ENCODE peak calls at places on chromosome X, in seven cellular contexts. H, V, U, Q, G, O and J are unnamed samples.

GRCh38 chrX:120753413-120754251 is 122.0 kb downstream of the CT47B1 start:
- DNase-seq in H (no peak), V (no peak), U (no peak), Q (no peak), G (no peak), O (no peak), J (no peak)

GRCh38 chrX:148958896-148959295 is 458.5 kb downstream of the AFF2 start:
- DNase-seq in H (no peak), V (no peak), U (no peak), Q (no peak), G (no peak), O (no peak), J (no peak)

GRCh38 chrX:7077910-7078245 is 69.6 kb upstream of the STS start:
- DNase-seq in H (no peak), V (no peak), U (no peak), Q (no peak), G (no peak), O (no peak), J (no peak)

GRCh38 chrX:41553688-41554087 is 106.5 kb downstream of the NYX start:
- DNase-seq in H (no peak), V (no peak), U (no peak), Q (no peak), G (no peak), O (no peak), J (no peak)

GRCh38 chrX:72105436-72105835 is 26.3 kb downstream of the RTL5 start:
- DNase-seq in H (peak), V (no peak), U (no peak), Q (peak), G (no peak), O (peak), J (no peak)

GRCh38 chrX:91434351-91435168 is at the start of gene PABPC5:
- DNase-seq in H (no peak), V (peak), U (peak), Q (no peak), G (no peak), O (no peak), J (peak)

GRCh38 chrX:132664273-132664672 is 175.4 kb upstream of the MBNL3 start:
- DNase-seq in H (no peak), V (no peak), U (no peak), Q (no peak), G (no peak), O (no peak), J (no peak)

GRCh38 chrX:52988985-52989917 is 30.9 kb upstream of the FAM156A start:
- DNase-seq in H (no peak), V (no peak), U (no peak), Q (no peak), G (peak), O (no peak), J (no peak)